ENCODE peak calls at places on chromosome 15, in six cellular contexts. H is GF-D8, D is ELR, U is Kasumi-1, B is nephron progenitor cell, Q is NCI-H2081. K is an unnamed sample.

GRCh38 chr15:31285772-31286261 is 40.8 kb upstream of the KLF13 start:
- DNase-seq in H (no peak), D (no peak), U (no peak), B (no peak), Q (no peak), K (no peak)

GRCh38 chr15:50182233-50183013 is 427 bp downstream of the SLC27A2 start:
- DNase-seq in H (no peak), D (peak; percentile 30), U (peak; percentile 44), B (peak; percentile 57), Q (peak; percentile 12), K (peak; percentile 75)

GRCh38 chr15:94324117-94324826 is 92.9 kb downstream of the MCTP2 start:
- DNase-seq in H (no peak), D (peak; percentile 25), U (peak; percentile 88), B (peak; percentile 58), Q (peak; percentile 59), K (peak; percentile 64)

GRCh38 chr15:68558318-68559305 is 20.2 kb upstream of the CORO2B start:
- DNase-seq in H (no peak), D (no peak), U (no peak), B (no peak), Q (no peak), K (no peak)

GRCh38 chr15:64443747-64444621 is 16.4 kb upstream of the ZNF609 start:
- DNase-seq in H (no peak), D (peak; percentile 95), U (no peak), B (no peak), Q (no peak), K (no peak)

GRCh38 chr15:96321422-96322391 is 8.8 kb upstream of the NR2F2 start:
- DNase-seq in H (no peak), D (peak; percentile 37), U (no peak), B (peak; percentile 70), Q (no peak), K (no peak)

GRCh38 chr15:88833196-88833595 is 30.0 kb downstream of the ACAN start:
- DNase-seq in H (no peak), D (no peak), U (no peak), B (no peak), Q (no peak), K (no peak)

GRCh38 chr15:87669846-87670245 is 586.7 kb downstream of the NTRK3 start:
- DNase-seq in H (no peak), D (no peak), U (no peak), B (no peak), Q (no peak), K (no peak)

GRCh38 chr15:29854413-29854812 is 32.1 kb upstream of the TJP1 start:
- DNase-seq in H (no peak), D (peak; percentile 58), U (no peak), B (no peak), Q (no peak), K (no peak)

GRCh38 chr15:62951481-62951880 is 91.1 kb upstream of the TPM1 start:
- DNase-seq in H (no peak), D (no peak), U (no peak), B (no peak), Q (no peak), K (peak; percentile 27)

GRCh38 chr15:65747265-65747664 is 44.8 kb downstream of the DENND4A start:
- DNase-seq in H (no peak), D (no peak), U (no peak), B (no peak), Q (no peak), K (no peak)

GRCh38 chr15:45962733-45963132 is 327.9 kb downstream of the SQOR start:
- DNase-seq in H (no peak), D (no peak), U (no peak), B (no peak), Q (no peak), K (no peak)

GRCh38 chr15:90427185-90427584 is 39.1 kb downstream of the IQGAP1 start:
- DNase-seq in H (no peak), D (no peak), U (no peak), B (no peak), Q (no peak), K (no peak)

GRCh38 chr15:45448066-45448510 is 69.7 kb upstream of the GATM start:
- DNase-seq in H (no peak), D (peak; percentile 57), U (no peak), B (no peak), Q (no peak), K (no peak)

GRCh38 chr15:34999906-35000305 is 11.8 kb upstream of the ZNF770 start:
- DNase-seq in H (no peak), D (peak; percentile 12), U (no peak), B (no peak), Q (no peak), K (no peak)

GRCh38 chr15:85030301-85031049 is 48.8 kb downstream of the PDE8A start:
- DNase-seq in H (no peak), D (peak; percentile 65), U (peak; percentile 69), B (no peak), Q (no peak), K (no peak)

GRCh38 chr15:99755692-99756409 is 22.6 kb upstream of the LYSMD4 start:
- DNase-seq in H (no peak), D (peak; percentile 72), U (peak; percentile 74), B (peak; percentile 49), Q (peak; percentile 62), K (no peak)

GRCh38 chr15:88113909-88114308 is 142.6 kb downstream of the NTRK3 start:
- DNase-seq in H (no peak), D (no peak), U (no peak), B (no peak), Q (no peak), K (no peak)

GRCh38 chr15:41841131-41841530 is 2.5 kb downstream of the PLA2G4B start:
- DNase-seq in H (no peak), D (no peak), U (no peak), B (no peak), Q (no peak), K (no peak)

GRCh38 chr15:94004697-94005096 is 226.7 kb upstream of the MCTP2 start:
- DNase-seq in H (no peak), D (no peak), U (no peak), B (no peak), Q (no peak), K (no peak)

GRCh38 chr15:90877996-90878395 is 6.3 kb upstream of the FES start:
- DNase-seq in H (no peak), D (no peak), U (no peak), B (no peak), Q (no peak), K (no peak)

GRCh38 chr15:52103217-52104207 is 9.1 kb downstream of the BCL2L10 start:
- DNase-seq in H (no peak), D (peak; percentile 96), U (no peak), B (no peak), Q (no peak), K (no peak)

GRCh38 chr15:33968224-33968623 is at the start of gene CHRM5:
- DNase-seq in H (no peak), D (no peak), U (no peak), B (no peak), Q (peak; percentile 46), K (no peak)

GRCh38 chr15:62647195-62647865 is 395.2 kb upstream of the TPM1 start:
- DNase-seq in H (no peak), D (peak; percentile 83), U (no peak), B (no peak), Q (no peak), K (no peak)

GRCh38 chr15:81785679-81786078 is 260.1 kb downstream of the MEX3B start:
- DNase-seq in H (no peak), D (no peak), U (no peak), B (no peak), Q (no peak), K (peak; percentile 11)

GRCh38 chr15:36778516-36778915 is 199.1 kb downstream of the CDIN1 start:
- DNase-seq in H (no peak), D (no peak), U (no peak), B (no peak), Q (peak; percentile 31), K (no peak)